ENCODE peak calls at places on chromosomes 4 and X, in eight cellular contexts. N is kidney epithelial cell, R is pancreas, G is cardiac fibroblast, X is D721Med, F is GM12865, W is bronchial epithelial cell, K is AG04449. C is an unnamed sample.

GRCh38 chrX:125322431-125322830 is 2.8 kb downstream of the TEX13C start:
- DNase-seq in N (no peak), G (no peak), F (no peak), K (no peak), X (no peak), R (no peak), W (no peak), C (no peak)

GRCh38 chr4:148238086-148238485 is 204.1 kb downstream of the NR3C2 start:
- DNase-seq in R (no peak), K (no peak), W (no peak), G (peak; percentile 77), N (no peak), F (no peak), X (no peak), C (peak; percentile 43)

GRCh38 chr4:6272863-6273660 is 3.4 kb downstream of the WFS1 start:
- DNase-seq in G (peak; percentile 80), X (no peak), W (peak; percentile 62), N (peak; percentile 70), K (peak; percentile 33), F (no peak), R (no peak), C (peak; percentile 74)

GRCh38 chr4:14924080-14924916 is 78.0 kb upstream of the CPEB2 start:
- DNase-seq in N (no peak), K (no peak), X (no peak), G (no peak), F (no peak), W (no peak), R (no peak), C (no peak)

GRCh38 chr4:31045151-31045550 is 325.0 kb downstream of the PCDH7 start:
- DNase-seq in K (no peak), X (no peak), W (no peak), F (no peak), G (no peak), R (no peak), N (no peak), C (no peak)

GRCh38 chrX:43860646-43861370 is 21.4 kb downstream of the MAOB start:
- DNase-seq in X (no peak), W (peak; percentile 59), R (no peak), G (peak; percentile 64), K (no peak), N (peak; percentile 38), F (no peak), C (peak; percentile 8)

GRCh38 chr4:101292901-101293300 is 54.4 kb downstream of the PPP3CA start:
- DNase-seq in N (no peak), X (no peak), F (no peak), R (no peak), W (no peak), K (peak; percentile 33), G (peak; percentile 68), C (peak; percentile 66)

GRCh38 chrX:44344687-44345086 is 1.2 kb upstream of the EFHC2 start:
- DNase-seq in N (no peak), K (no peak), X (no peak), W (no peak), F (peak; percentile 0), R (no peak), G (no peak), C (no peak)

GRCh38 chr4:6470502-6471302 is 1.7 kb downstream of the PPP2R2C start:
- DNase-seq in F (no peak), W (peak; percentile 12), N (no peak), K (no peak), G (peak; percentile 43), X (no peak), R (peak; percentile 36), C (peak; percentile 37)

GRCh38 chr4:79697444-79697843 is 289.4 kb upstream of the GK2 start:
- DNase-seq in K (no peak), F (no peak), X (no peak), G (no peak), N (no peak), R (no peak), W (no peak), C (no peak)

GRCh38 chr4:156295676-156296075 is 342.0 kb upstream of the CTSO start:
- DNase-seq in W (peak; percentile 79), X (no peak), K (no peak), F (no peak), R (no peak), N (no peak), G (peak; percentile 45), C (no peak)

GRCh38 chr4:118921736-118922135 is 33.1 kb downstream of the SYNPO2 start:
- DNase-seq in K (no peak), W (no peak), N (no peak), G (no peak), R (no peak), X (no peak), F (no peak), C (peak; percentile 44)

DNA sequence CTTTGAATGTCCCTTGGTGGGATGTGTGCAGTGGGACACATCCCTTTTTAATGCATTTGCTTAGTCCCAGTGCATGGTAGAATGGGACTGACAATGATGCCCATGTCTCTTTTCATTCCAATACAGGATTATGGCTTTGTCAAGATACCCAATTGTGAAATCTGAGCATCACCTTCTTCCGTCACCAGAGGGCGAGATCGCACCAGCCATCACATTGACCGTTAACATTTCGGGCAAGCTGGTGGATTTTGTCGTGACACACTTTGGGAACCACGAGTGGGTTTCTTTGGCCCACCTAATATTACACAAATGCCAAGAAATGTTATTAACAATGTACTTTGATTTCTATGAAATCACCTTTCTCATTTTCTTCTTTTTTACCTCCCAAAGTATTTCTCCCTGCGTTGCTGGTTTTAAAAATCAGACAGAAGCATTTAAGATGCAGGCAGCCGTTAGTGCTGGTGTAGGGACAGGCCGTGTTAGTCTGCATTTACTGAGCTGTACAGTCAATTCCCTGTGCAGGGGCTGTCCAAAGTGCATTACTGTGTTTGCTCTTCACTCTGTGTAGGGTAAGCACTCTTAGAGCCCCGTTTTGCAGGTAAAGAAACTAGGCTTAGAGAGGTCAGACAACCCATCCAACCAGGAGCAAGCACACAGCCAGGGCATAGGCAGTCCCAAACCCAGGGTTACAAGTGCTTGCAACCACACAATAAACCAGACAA is 46.5 kb downstream of the CWH43 start:
- DNase-seq in K (no peak), N (no peak), W (peak; percentile 38), X (no peak), G (peak; percentile 50), F (peak; percentile 30), R (no peak), C (peak; percentile 11)
- TF ChIP-seq CTCF in K (peak; percentile 61), N (peak; percentile 63), W (peak; percentile 78), X (peak; percentile 63), G (peak; percentile 60), F (peak; percentile 48), R (peak; percentile 6), C (peak; percentile 61)

GRCh38 chrX:18984381-18985185 is 669 bp upstream of the PHKA2 start:
- DNase-seq in F (peak; percentile 90), X (peak; percentile 54), W (peak; percentile 47), R (peak; percentile 86), K (no peak), G (peak; percentile 76), N (no peak), C (peak; percentile 65)
- TF ChIP-seq CTCF in F (peak; percentile 18), X (peak; percentile 0), W (peak; percentile 49), R (peak; percentile 32), K (peak; percentile 39), G (peak; percentile 52), N (peak; percentile 45), C (peak; percentile 40)

GRCh38 chrX:83004012-83004411 is 504.1 kb upstream of the POU3F4 start:
- DNase-seq in R (no peak), G (no peak), F (no peak), W (no peak), X (no peak), K (no peak), N (no peak), C (no peak)

GRCh38 chrX:83008415-83008814 is 499.7 kb upstream of the POU3F4 start:
- DNase-seq in K (no peak), X (no peak), F (peak; percentile 2), G (peak; percentile 5), W (no peak), N (no peak), R (no peak), C (no peak)
- TF ChIP-seq CTCF in K (no peak), X (peak; percentile 3), F (peak; percentile 28), G (peak; percentile 25), W (peak; percentile 13), N (no peak), R (peak; percentile 48), C (no peak)

GRCh38 chrX:95076449-95076848 is 1402.4 kb downstream of the FAM133A start:
- DNase-seq in N (no peak), W (peak; percentile 21), X (no peak), R (no peak), K (no peak), F (peak; percentile 26), G (peak; percentile 73), C (peak; percentile 53)
- TF ChIP-seq CTCF in N (peak; percentile 53), W (peak; percentile 27), X (peak; percentile 54), R (no peak), K (peak; percentile 37), F (peak; percentile 35), G (peak; percentile 56), C (peak; percentile 60)

GRCh38 chr4:52659016-52659721 is at the start of gene USP46:
- DNase-seq in N (no peak), R (peak; percentile 75), K (no peak), G (peak; percentile 70), W (peak; percentile 38), X (peak; percentile 35), F (peak; percentile 85), C (peak; percentile 72)
- TF ChIP-seq CTCF in N (no peak), R (no peak), K (no peak), G (no peak), W (no peak), X (no peak), F (no peak), C (no peak)

DNA sequence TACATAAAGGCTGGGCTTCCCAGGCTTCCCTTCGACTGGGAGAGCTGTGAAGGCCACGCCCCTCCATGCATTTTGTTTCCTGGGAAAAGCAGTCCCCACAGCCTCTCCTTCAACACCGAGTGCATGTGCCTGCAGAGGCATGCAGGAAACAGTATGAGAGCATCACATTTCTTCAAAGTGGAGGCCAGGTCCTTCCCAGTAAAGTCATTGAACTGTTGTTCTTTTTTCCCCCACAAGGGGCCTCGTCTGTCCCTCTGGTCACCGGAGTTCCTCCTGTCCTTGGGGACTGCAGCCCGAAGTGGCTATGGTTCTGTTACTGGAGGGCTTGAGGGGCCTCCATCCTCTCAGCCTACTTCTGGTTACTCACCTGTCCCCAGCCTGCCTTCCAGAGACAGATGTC is 56.0 kb downstream of the RAI2 start:
- DNase-seq in G (no peak), N (no peak), X (no peak), K (no peak), F (no peak), R (no peak), W (no peak), C (no peak)
- TF ChIP-seq CTCF in G (no peak), N (no peak), X (no peak), K (no peak), F (no peak), R (no peak), W (no peak), C (no peak)

DNA sequence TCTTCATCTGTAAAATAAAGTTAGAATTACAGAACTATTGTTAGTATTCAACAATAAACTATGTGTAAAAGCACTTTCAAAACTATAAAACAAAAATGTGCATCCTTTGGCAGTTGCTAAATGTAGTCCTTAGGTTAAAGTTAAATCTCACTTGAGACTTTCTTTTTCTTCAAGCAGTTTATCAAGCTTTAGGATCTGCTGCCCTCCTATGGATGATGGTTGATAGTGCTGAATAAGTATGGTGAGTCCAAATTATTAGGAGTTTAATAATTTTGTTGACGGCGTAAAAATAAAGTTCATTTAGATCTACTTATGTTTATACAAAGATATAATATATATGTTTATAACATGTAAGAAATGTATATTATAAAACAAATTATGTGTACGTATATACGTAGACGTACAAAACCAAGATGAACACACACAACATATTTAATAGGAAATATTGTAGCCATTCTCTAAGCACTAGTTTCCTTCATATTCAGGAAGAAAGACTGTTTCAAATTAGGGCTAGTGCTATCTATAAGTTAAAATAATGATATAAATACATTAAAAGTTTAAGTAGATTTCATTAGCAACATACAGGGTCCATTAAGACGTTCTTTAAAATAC is 22.3 kb downstream of the UGT2A2 start:
- DNase-seq in F (peak; percentile 40), W (peak; percentile 59), K (no peak), R (no peak), N (peak; percentile 28), G (peak; percentile 54), X (no peak), C (peak; percentile 1)
- TF ChIP-seq CTCF in F (peak; percentile 23), W (peak; percentile 36), K (peak; percentile 34), R (no peak), N (peak; percentile 65), G (peak; percentile 31), X (peak; percentile 57), C (peak; percentile 11)